ENCODE peak calls at places on chromosomes 4 and X, in seven cellular contexts. One of them, this sample, is unnamed.

GRCh38 chr4:177070533-177070932 is 239.1 kb upstream of the NEIL3 start:
- DNase-seq in tibial artery: no peak
- DNase-seq in thoracic aorta: no peak
- DNase-seq in sigmoid colon: no peak
- DNase-seq in fibroblast of mammary gland: peak
- DNase-seq in fibroblast of lung: no peak
- DNase-seq in K562: no peak
- DNase-seq in this sample: no peak

GRCh38 chr4:150970685-150971151 is 44.4 kb downstream of the LRBA start:
- DNase-seq in K562: no peak
- DNase-seq in tibial artery: no peak
- DNase-seq in thoracic aorta: no peak
- DNase-seq in fibroblast of mammary gland: no peak
- DNase-seq in fibroblast of lung: no peak
- DNase-seq in sigmoid colon: no peak
- DNase-seq in this sample: no peak

GRCh38 chr4:6087669-6088068 is 69.4 kb upstream of the C4orf50 start:
- DNase-seq in fibroblast of mammary gland: peak
- DNase-seq in thoracic aorta: no peak
- DNase-seq in K562: peak
- DNase-seq in fibroblast of lung: no peak
- DNase-seq in tibial artery: peak
- DNase-seq in sigmoid colon: peak
- DNase-seq in this sample: peak

GRCh38 chrX:39309721-39310152 is 508.5 kb downstream of the MID1IP1 start:
- DNase-seq in sigmoid colon: no peak
- DNase-seq in K562: no peak
- DNase-seq in fibroblast of lung: no peak
- DNase-seq in fibroblast of mammary gland: no peak
- DNase-seq in tibial artery: no peak
- DNase-seq in thoracic aorta: no peak
- DNase-seq in this sample: peak

GRCh38 chr4:101555341-101555880 is 208.1 kb upstream of the PPP3CA start:
- DNase-seq in thoracic aorta: no peak
- DNase-seq in tibial artery: no peak
- DNase-seq in fibroblast of lung: no peak
- DNase-seq in K562: no peak
- DNase-seq in fibroblast of mammary gland: no peak
- DNase-seq in sigmoid colon: no peak
- DNase-seq in this sample: no peak

GRCh38 chr4:110622841-110623709 is at the start of gene PITX2:
- DNase-seq in fibroblast of mammary gland: peak
- DNase-seq in tibial artery: no peak
- DNase-seq in thoracic aorta: no peak
- DNase-seq in sigmoid colon: peak
- DNase-seq in fibroblast of lung: peak
- DNase-seq in K562: peak
- DNase-seq in this sample: peak

GRCh38 chr4:181662383-181662782 is 580.8 kb upstream of the TENM3 start:
- DNase-seq in tibial artery: no peak
- DNase-seq in thoracic aorta: no peak
- DNase-seq in fibroblast of lung: peak
- DNase-seq in sigmoid colon: no peak
- DNase-seq in fibroblast of mammary gland: peak
- DNase-seq in K562: no peak
- DNase-seq in this sample: no peak

GRCh38 chr4:119748853-119749252 is 120.2 kb upstream of the PDE5A start:
- DNase-seq in tibial artery: no peak
- DNase-seq in fibroblast of mammary gland: peak
- DNase-seq in K562: no peak
- DNase-seq in thoracic aorta: no peak
- DNase-seq in sigmoid colon: no peak
- DNase-seq in fibroblast of lung: peak
- DNase-seq in this sample: peak

GRCh38 chrX:34300871-34301270 is 168.8 kb upstream of the FAM47A start:
- DNase-seq in K562: peak
- DNase-seq in tibial artery: no peak
- DNase-seq in fibroblast of lung: peak
- DNase-seq in sigmoid colon: no peak
- DNase-seq in fibroblast of mammary gland: peak
- DNase-seq in thoracic aorta: no peak
- DNase-seq in this sample: peak

GRCh38 chrX:20414781-20415445 is 148.2 kb upstream of the RPS6KA3 start:
- DNase-seq in K562: no peak
- DNase-seq in tibial artery: no peak
- DNase-seq in sigmoid colon: no peak
- DNase-seq in thoracic aorta: no peak
- DNase-seq in fibroblast of mammary gland: no peak
- DNase-seq in fibroblast of lung: no peak
- DNase-seq in this sample: peak

GRCh38 chr4:3851881-3852280 is 85.7 kb downstream of the ADRA2C start:
- DNase-seq in tibial artery: no peak
- DNase-seq in sigmoid colon: no peak
- DNase-seq in fibroblast of mammary gland: no peak
- DNase-seq in K562: no peak
- DNase-seq in fibroblast of lung: no peak
- DNase-seq in thoracic aorta: no peak
- DNase-seq in this sample: no peak
- TF ChIP-seq CTCF in tibial artery: no peak
- TF ChIP-seq CTCF in sigmoid colon: no peak
- TF ChIP-seq CTCF in fibroblast of mammary gland: no peak
- TF ChIP-seq CTCF in K562: no peak
- TF ChIP-seq CTCF in fibroblast of lung: no peak
- TF ChIP-seq CTCF in thoracic aorta: no peak
- TF ChIP-seq CTCF in this sample: no peak

GRCh38 chrX:2829066-2829430 is 318 bp downstream of the GYG2 start:
- DNase-seq in K562: peak
- DNase-seq in sigmoid colon: no peak
- DNase-seq in tibial artery: no peak
- DNase-seq in thoracic aorta: no peak
- DNase-seq in fibroblast of lung: no peak
- DNase-seq in fibroblast of mammary gland: no peak
- DNase-seq in this sample: no peak
- H3K4me3 ChIP-seq in K562: peak
- H3K4me3 ChIP-seq in sigmoid colon: peak
- H3K4me3 ChIP-seq in tibial artery: peak
- H3K4me3 ChIP-seq in thoracic aorta: peak
- H3K4me3 ChIP-seq in fibroblast of lung: no peak
- H3K4me3 ChIP-seq in fibroblast of mammary gland: no peak
- H3K4me3 ChIP-seq in this sample: peak

DNA sequence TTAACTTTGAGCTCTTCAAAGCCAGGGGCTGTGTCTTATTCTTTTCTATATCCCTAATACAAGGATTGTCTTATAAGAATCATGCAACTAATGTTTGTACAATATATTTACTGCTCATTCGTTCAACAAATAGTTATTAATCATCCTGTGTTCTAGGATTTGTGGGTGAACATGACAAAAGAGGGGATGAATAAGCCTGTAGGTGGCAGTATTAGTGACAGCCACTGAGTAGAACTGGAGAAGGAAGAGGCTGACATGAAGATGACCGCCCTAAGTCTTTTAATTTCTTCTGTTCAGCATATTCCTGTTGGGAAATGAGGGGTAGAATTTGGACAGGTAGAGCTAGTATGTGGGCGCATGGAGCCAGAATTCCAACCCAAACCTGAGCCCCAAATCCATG is 11.9 kb upstream of the LINC00632 start:
- DNase-seq in tibial artery: no peak
- DNase-seq in thoracic aorta: no peak
- DNase-seq in fibroblast of lung: no peak
- DNase-seq in K562: no peak
- DNase-seq in fibroblast of mammary gland: no peak
- DNase-seq in sigmoid colon: no peak
- DNase-seq in this sample: no peak
- TF ChIP-seq CTCF in tibial artery: no peak
- TF ChIP-seq CTCF in thoracic aorta: no peak
- TF ChIP-seq CTCF in fibroblast of lung: peak
- TF ChIP-seq CTCF in K562: no peak
- TF ChIP-seq CTCF in fibroblast of mammary gland: no peak
- TF ChIP-seq CTCF in sigmoid colon: no peak
- TF ChIP-seq CTCF in this sample: no peak

DNA sequence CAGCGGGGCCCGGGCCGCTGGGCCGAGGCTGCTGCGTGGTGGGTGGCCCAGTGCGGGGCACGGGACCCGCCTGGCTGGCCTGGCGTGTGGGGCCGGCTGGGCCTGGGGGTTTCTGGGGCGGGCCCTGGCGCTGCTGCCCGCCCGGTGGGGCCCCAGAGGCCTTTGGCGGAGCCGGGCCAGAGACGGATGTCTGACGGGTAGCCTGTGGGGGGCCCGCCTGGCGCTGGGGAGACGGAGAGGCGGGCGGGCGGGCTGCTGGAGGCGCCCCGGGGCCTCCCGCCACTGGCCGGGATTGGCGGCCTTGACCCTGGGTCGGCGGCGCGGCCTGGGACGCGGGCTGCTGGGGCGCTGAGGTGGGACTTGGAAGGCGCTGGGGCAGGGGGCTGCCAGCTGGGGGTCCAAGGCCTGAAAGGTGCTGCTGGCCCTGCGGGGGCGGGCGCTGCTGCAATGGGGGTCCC is 8.1 kb upstream of the TIMP1 start:
- DNase-seq in tibial artery: no peak
- DNase-seq in K562: no peak
- DNase-seq in fibroblast of mammary gland: no peak
- DNase-seq in fibroblast of lung: no peak
- DNase-seq in sigmoid colon: no peak
- DNase-seq in thoracic aorta: no peak
- DNase-seq in this sample: no peak
- H3K4me3 ChIP-seq in tibial artery: peak
- H3K4me3 ChIP-seq in K562: no peak
- H3K4me3 ChIP-seq in fibroblast of mammary gland: no peak
- H3K4me3 ChIP-seq in fibroblast of lung: no peak
- H3K4me3 ChIP-seq in sigmoid colon: no peak
- H3K4me3 ChIP-seq in thoracic aorta: peak
- H3K4me3 ChIP-seq in this sample: peak

GRCh38 chr4:70269674-70270073 is 27.3 kb downstream of the CSN3 start:
- DNase-seq in fibroblast of lung: peak
- DNase-seq in fibroblast of mammary gland: peak
- DNase-seq in tibial artery: no peak
- DNase-seq in K562: no peak
- DNase-seq in sigmoid colon: no peak
- DNase-seq in thoracic aorta: no peak
- DNase-seq in this sample: peak
- TF ChIP-seq CTCF in fibroblast of lung: peak
- TF ChIP-seq CTCF in fibroblast of mammary gland: peak
- TF ChIP-seq CTCF in tibial artery: no peak
- TF ChIP-seq CTCF in K562: no peak
- TF ChIP-seq CTCF in sigmoid colon: no peak
- TF ChIP-seq CTCF in thoracic aorta: no peak
- TF ChIP-seq CTCF in this sample: peak